ENCODE peak calls at places on chromosomes 2 and 18, in eight cellular contexts. One of them, this sample, is unnamed.

GRCh38 chr2:85278361-85278760 is 49.4 kb downstream of the TGOLN2 start:
- DNase-seq in naive thymus-derived CD4-positive, alpha-beta T cell: no peak
- DNase-seq in uterus: no peak
- DNase-seq in SJSA1: peak
- DNase-seq in aorta: no peak
- DNase-seq in ovary: no peak
- DNase-seq in fibroblast of mammary gland: peak
- DNase-seq in GM23338: no peak
- DNase-seq in this sample: no peak

GRCh38 chr2:219402665-219403515 is 15.2 kb upstream of the DNPEP start:
- DNase-seq in uterus: peak
- DNase-seq in GM23338: peak
- DNase-seq in aorta: peak
- DNase-seq in ovary: peak
- DNase-seq in naive thymus-derived CD4-positive, alpha-beta T cell: peak
- DNase-seq in SJSA1: peak
- DNase-seq in fibroblast of mammary gland: peak
- DNase-seq in this sample: peak

GRCh38 chr2:119289093-119289492 is 65.5 kb downstream of the STEAP3 start:
- DNase-seq in fibroblast of mammary gland: no peak
- DNase-seq in aorta: no peak
- DNase-seq in ovary: no peak
- DNase-seq in SJSA1: no peak
- DNase-seq in naive thymus-derived CD4-positive, alpha-beta T cell: no peak
- DNase-seq in uterus: no peak
- DNase-seq in GM23338: no peak
- DNase-seq in this sample: no peak

GRCh38 chr18:61635901-61636528 is 256.8 kb downstream of the RNF152 start:
- DNase-seq in GM23338: peak
- DNase-seq in ovary: peak
- DNase-seq in SJSA1: peak
- DNase-seq in fibroblast of mammary gland: peak
- DNase-seq in aorta: no peak
- DNase-seq in naive thymus-derived CD4-positive, alpha-beta T cell: peak
- DNase-seq in uterus: peak
- DNase-seq in this sample: peak

GRCh38 chr18:22254088-22254487 is 84.7 kb downstream of the GATA6 start:
- DNase-seq in SJSA1: no peak
- DNase-seq in uterus: no peak
- DNase-seq in naive thymus-derived CD4-positive, alpha-beta T cell: no peak
- DNase-seq in aorta: no peak
- DNase-seq in fibroblast of mammary gland: no peak
- DNase-seq in ovary: no peak
- DNase-seq in GM23338: no peak
- DNase-seq in this sample: no peak

GRCh38 chr2:177187631-177188312 is 24.8 kb upstream of the HNRNPA3 start:
- DNase-seq in uterus: no peak
- DNase-seq in ovary: no peak
- DNase-seq in SJSA1: no peak
- DNase-seq in GM23338: no peak
- DNase-seq in naive thymus-derived CD4-positive, alpha-beta T cell: no peak
- DNase-seq in fibroblast of mammary gland: peak
- DNase-seq in aorta: no peak
- DNase-seq in this sample: no peak

GRCh38 chr2:196268538-196269338 is 97.4 kb upstream of the STK17B start:
- DNase-seq in uterus: no peak
- DNase-seq in ovary: no peak
- DNase-seq in GM23338: no peak
- DNase-seq in SJSA1: peak
- DNase-seq in naive thymus-derived CD4-positive, alpha-beta T cell: peak
- DNase-seq in aorta: no peak
- DNase-seq in fibroblast of mammary gland: peak
- DNase-seq in this sample: peak

GRCh38 chr2:208033701-208034502 is 8.6 kb upstream of the PLEKHM3 start:
- DNase-seq in aorta: no peak
- DNase-seq in ovary: no peak
- DNase-seq in GM23338: peak
- DNase-seq in fibroblast of mammary gland: peak
- DNase-seq in uterus: peak
- DNase-seq in naive thymus-derived CD4-positive, alpha-beta T cell: peak
- DNase-seq in SJSA1: no peak
- DNase-seq in this sample: peak

GRCh38 chr18:2971741-2972552 is 41.0 kb downstream of the LPIN2 start:
- DNase-seq in SJSA1: no peak
- DNase-seq in fibroblast of mammary gland: peak
- DNase-seq in GM23338: no peak
- DNase-seq in ovary: no peak
- DNase-seq in naive thymus-derived CD4-positive, alpha-beta T cell: peak
- DNase-seq in uterus: peak
- DNase-seq in aorta: no peak
- DNase-seq in this sample: no peak

GRCh38 chr2:154143105-154143504 is 271.4 kb downstream of the GALNT13 start:
- DNase-seq in ovary: no peak
- DNase-seq in naive thymus-derived CD4-positive, alpha-beta T cell: no peak
- DNase-seq in uterus: no peak
- DNase-seq in fibroblast of mammary gland: no peak
- DNase-seq in SJSA1: no peak
- DNase-seq in aorta: no peak
- DNase-seq in GM23338: peak
- DNase-seq in this sample: no peak

GRCh38 chr18:10297079-10297478 is 157.4 kb upstream of the APCDD1 start:
- DNase-seq in GM23338: no peak
- DNase-seq in naive thymus-derived CD4-positive, alpha-beta T cell: no peak
- DNase-seq in aorta: no peak
- DNase-seq in SJSA1: no peak
- DNase-seq in ovary: no peak
- DNase-seq in fibroblast of mammary gland: no peak
- DNase-seq in uterus: no peak
- DNase-seq in this sample: peak

GRCh38 chr2:219628986-219629901 is 1.8 kb downstream of the SLC4A3 start:
- DNase-seq in SJSA1: no peak
- DNase-seq in fibroblast of mammary gland: no peak
- DNase-seq in uterus: no peak
- DNase-seq in GM23338: no peak
- DNase-seq in ovary: peak
- DNase-seq in naive thymus-derived CD4-positive, alpha-beta T cell: no peak
- DNase-seq in aorta: peak
- DNase-seq in this sample: no peak

GRCh38 chr2:58769494-58770239 is 528.5 kb upstream of the FANCL start:
- DNase-seq in aorta: no peak
- DNase-seq in naive thymus-derived CD4-positive, alpha-beta T cell: no peak
- DNase-seq in GM23338: no peak
- DNase-seq in ovary: no peak
- DNase-seq in uterus: no peak
- DNase-seq in fibroblast of mammary gland: no peak
- DNase-seq in SJSA1: no peak
- DNase-seq in this sample: no peak

DNA sequence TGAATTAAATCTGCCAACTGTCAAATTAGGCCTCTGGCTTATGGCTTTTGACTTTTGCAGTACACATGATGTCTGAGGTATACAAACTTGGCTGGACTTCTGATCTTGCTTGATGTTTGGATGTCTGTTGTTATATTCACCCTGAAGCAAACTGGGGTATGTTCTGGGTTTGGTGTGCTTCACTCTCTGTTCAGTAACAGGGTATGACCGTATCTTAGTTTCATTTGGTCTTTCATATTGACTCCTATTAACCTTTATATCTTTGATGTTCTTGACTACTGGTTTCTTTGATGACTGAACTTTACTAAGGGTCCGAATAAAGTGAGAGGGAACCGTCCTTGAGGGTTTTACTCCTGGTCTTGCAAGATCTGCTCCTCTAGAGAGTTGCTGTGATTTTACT is 8.2 kb downstream of the CKAP2L start:
- DNase-seq in ovary: no peak
- DNase-seq in GM23338: no peak
- DNase-seq in SJSA1: no peak
- DNase-seq in fibroblast of mammary gland: no peak
- DNase-seq in naive thymus-derived CD4-positive, alpha-beta T cell: no peak
- DNase-seq in uterus: no peak
- DNase-seq in aorta: no peak
- DNase-seq in this sample: no peak
- H3K4me3 ChIP-seq in ovary: no peak
- H3K4me3 ChIP-seq in GM23338: no peak
- H3K4me3 ChIP-seq in SJSA1: no peak
- H3K4me3 ChIP-seq in fibroblast of mammary gland: no peak
- H3K4me3 ChIP-seq in naive thymus-derived CD4-positive, alpha-beta T cell: no peak
- H3K4me3 ChIP-seq in uterus: no peak
- H3K4me3 ChIP-seq in aorta: no peak
- H3K4me3 ChIP-seq in this sample: no peak

GRCh38 chr18:57803119-57803969 is at the start of gene ATP8B1:
- DNase-seq in SJSA1: peak
- DNase-seq in aorta: peak
- DNase-seq in uterus: peak
- DNase-seq in fibroblast of mammary gland: peak
- DNase-seq in GM23338: peak
- DNase-seq in naive thymus-derived CD4-positive, alpha-beta T cell: no peak
- DNase-seq in ovary: peak
- DNase-seq in this sample: no peak

GRCh38 chr18:57798713-57799373 is 4.3 kb downstream of the ATP8B1 start:
- DNase-seq in GM23338: no peak
- DNase-seq in aorta: no peak
- DNase-seq in uterus: no peak
- DNase-seq in fibroblast of mammary gland: no peak
- DNase-seq in naive thymus-derived CD4-positive, alpha-beta T cell: no peak
- DNase-seq in SJSA1: no peak
- DNase-seq in ovary: no peak
- DNase-seq in this sample: no peak

GRCh38 chr18:57802869-57803118 is 321 bp downstream of the ATP8B1 start:
- DNase-seq in naive thymus-derived CD4-positive, alpha-beta T cell: no peak
- DNase-seq in ovary: no peak
- DNase-seq in GM23338: no peak
- DNase-seq in aorta: no peak
- DNase-seq in uterus: no peak
- DNase-seq in fibroblast of mammary gland: no peak
- DNase-seq in SJSA1: no peak
- DNase-seq in this sample: no peak

GRCh38 chr18:57802166-57802868 is 798 bp downstream of the ATP8B1 start:
- DNase-seq in naive thymus-derived CD4-positive, alpha-beta T cell: no peak
- DNase-seq in aorta: no peak
- DNase-seq in GM23338: peak
- DNase-seq in uterus: no peak
- DNase-seq in ovary: no peak
- DNase-seq in SJSA1: no peak
- DNase-seq in fibroblast of mammary gland: no peak
- DNase-seq in this sample: peak

DNA sequence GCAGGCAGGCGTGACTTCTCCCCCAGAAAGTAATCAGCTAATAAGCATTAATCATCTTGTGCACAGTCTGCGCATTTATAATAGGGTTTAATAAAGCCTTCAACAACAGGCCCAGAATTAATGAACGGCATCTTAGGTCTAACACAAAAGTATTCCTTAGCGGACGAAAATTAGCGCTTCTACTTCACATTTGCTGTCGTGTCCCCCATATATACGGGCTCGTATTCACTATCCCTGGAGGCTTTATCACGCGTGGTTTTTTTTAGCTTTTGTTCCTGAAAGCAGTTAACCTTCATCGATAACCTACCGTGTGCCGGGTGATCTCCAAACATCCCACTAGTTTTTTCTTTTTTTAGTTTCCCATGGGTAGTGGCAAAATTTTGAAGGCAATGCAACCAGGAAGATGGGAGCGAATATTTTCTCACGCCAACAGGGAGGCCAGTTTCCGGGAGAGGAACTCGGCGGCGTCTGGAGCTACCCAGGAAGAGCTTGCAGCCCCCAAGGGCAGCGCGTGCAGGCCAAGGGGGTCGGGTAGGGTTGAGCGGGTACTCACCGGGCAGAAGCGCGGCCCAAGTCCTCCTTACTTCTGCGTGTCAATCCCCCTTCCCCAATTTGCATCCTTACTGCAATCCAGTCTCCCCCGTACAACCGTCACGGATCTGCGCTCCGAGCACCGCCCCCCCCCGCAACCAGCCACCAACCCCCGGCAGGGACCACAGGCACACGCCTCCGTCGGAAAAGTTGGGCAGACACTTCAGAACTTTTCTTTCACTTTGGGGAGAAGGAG is 1.5 kb downstream of the ATP8B1 start:
- DNase-seq in SJSA1: no peak
- DNase-seq in fibroblast of mammary gland: no peak
- DNase-seq in ovary: no peak
- DNase-seq in GM23338: peak
- DNase-seq in uterus: no peak
- DNase-seq in aorta: peak
- DNase-seq in naive thymus-derived CD4-positive, alpha-beta T cell: no peak
- DNase-seq in this sample: no peak
- H3K4me3 ChIP-seq in SJSA1: peak
- H3K4me3 ChIP-seq in fibroblast of mammary gland: peak
- H3K4me3 ChIP-seq in ovary: peak
- H3K4me3 ChIP-seq in GM23338: peak
- H3K4me3 ChIP-seq in uterus: peak
- H3K4me3 ChIP-seq in aorta: peak
- H3K4me3 ChIP-seq in naive thymus-derived CD4-positive, alpha-beta T cell: no peak
- H3K4me3 ChIP-seq in this sample: peak

GRCh38 chr2:69780907-69781306 is 39.0 kb downstream of the ANXA4 start:
- DNase-seq in GM23338: no peak
- DNase-seq in aorta: no peak
- DNase-seq in fibroblast of mammary gland: no peak
- DNase-seq in ovary: no peak
- DNase-seq in naive thymus-derived CD4-positive, alpha-beta T cell: no peak
- DNase-seq in SJSA1: no peak
- DNase-seq in uterus: no peak
- DNase-seq in this sample: no peak
- H3K4me3 ChIP-seq in GM23338: no peak
- H3K4me3 ChIP-seq in aorta: no peak
- H3K4me3 ChIP-seq in fibroblast of mammary gland: no peak
- H3K4me3 ChIP-seq in ovary: no peak
- H3K4me3 ChIP-seq in naive thymus-derived CD4-positive, alpha-beta T cell: no peak
- H3K4me3 ChIP-seq in SJSA1: no peak
- H3K4me3 ChIP-seq in uterus: no peak
- H3K4me3 ChIP-seq in this sample: no peak

GRCh38 chr2:44928660-44929471 is 12.6 kb upstream of the SIX3 start:
- DNase-seq in GM23338: peak
- DNase-seq in naive thymus-derived CD4-positive, alpha-beta T cell: no peak
- DNase-seq in SJSA1: no peak
- DNase-seq in uterus: no peak
- DNase-seq in aorta: peak
- DNase-seq in ovary: no peak
- DNase-seq in fibroblast of mammary gland: no peak
- DNase-seq in this sample: no peak

GRCh38 chr2:44926957-44927356 is 14.5 kb upstream of the SIX3 start:
- DNase-seq in naive thymus-derived CD4-positive, alpha-beta T cell: no peak
- DNase-seq in uterus: no peak
- DNase-seq in aorta: no peak
- DNase-seq in GM23338: peak
- DNase-seq in ovary: no peak
- DNase-seq in SJSA1: no peak
- DNase-seq in fibroblast of mammary gland: no peak
- DNase-seq in this sample: no peak

GRCh38 chr2:44929680-44930273 is 11.7 kb upstream of the SIX3 start:
- DNase-seq in SJSA1: no peak
- DNase-seq in ovary: no peak
- DNase-seq in GM23338: peak
- DNase-seq in naive thymus-derived CD4-positive, alpha-beta T cell: no peak
- DNase-seq in uterus: no peak
- DNase-seq in aorta: peak
- DNase-seq in fibroblast of mammary gland: no peak
- DNase-seq in this sample: no peak

GRCh38 chr2:44930274-44930826 is 11.2 kb upstream of the SIX3 start:
- DNase-seq in GM23338: peak
- DNase-seq in ovary: no peak
- DNase-seq in aorta: no peak
- DNase-seq in fibroblast of mammary gland: no peak
- DNase-seq in naive thymus-derived CD4-positive, alpha-beta T cell: no peak
- DNase-seq in SJSA1: no peak
- DNase-seq in uterus: no peak
- DNase-seq in this sample: no peak

GRCh38 chr2:44927979-44928659 is 13.4 kb upstream of the SIX3 start:
- DNase-seq in GM23338: peak
- DNase-seq in ovary: no peak
- DNase-seq in SJSA1: no peak
- DNase-seq in naive thymus-derived CD4-positive, alpha-beta T cell: no peak
- DNase-seq in aorta: no peak
- DNase-seq in uterus: no peak
- DNase-seq in fibroblast of mammary gland: no peak
- DNase-seq in this sample: no peak
- H3K4me3 ChIP-seq in GM23338: peak
- H3K4me3 ChIP-seq in ovary: no peak
- H3K4me3 ChIP-seq in SJSA1: no peak
- H3K4me3 ChIP-seq in naive thymus-derived CD4-positive, alpha-beta T cell: no peak
- H3K4me3 ChIP-seq in aorta: no peak
- H3K4me3 ChIP-seq in uterus: no peak
- H3K4me3 ChIP-seq in fibroblast of mammary gland: no peak
- H3K4me3 ChIP-seq in this sample: no peak

This sample was measured in Jurkat, Clone E6-1.